ENCODE peak calls at places on chromosomes 5 and 9, in seven cellular contexts. C is thyroid gland, X is kidney, K is mammary epithelial cell, F is esophagus squamous epithelium, Q is spleen, O is tibial artery. G is an unnamed sample.

GRCh38 chr5:135179308-135179980 is 145.4 kb upstream of the PITX1 start:
- DNase-seq in C (no peak), X (no peak), K (no peak), F (no peak), Q (no peak), O (no peak), G (no peak)

GRCh38 chr5:141851195-141851874 is 26.9 kb downstream of the PCDH1 start:
- DNase-seq in C (no peak), X (no peak), K (no peak), F (no peak), Q (no peak), O (no peak), G (no peak)

GRCh38 chr9:105053209-105053652 is 125.3 kb upstream of the ABCA1 start:
- DNase-seq in C (no peak), X (no peak), K (peak; percentile 92), F (no peak), Q (no peak), O (no peak), G (peak; percentile 91)

GRCh38 chr9:36870960-36871359 is 163.1 kb downstream of the PAX5 start:
- DNase-seq in C (no peak), X (no peak), K (no peak), F (no peak), Q (peak; percentile 66), O (no peak), G (no peak)

GRCh38 chr9:89274838-89275237 is 36.2 kb upstream of the CKS2 start:
- DNase-seq in C (no peak), X (no peak), K (peak; percentile 99), F (no peak), Q (no peak), O (no peak), G (peak; percentile 90)

GRCh38 chr9:131393622-131394463 is at the start of gene PRRC2B:
- DNase-seq in C (peak; percentile 84), X (peak; percentile 96), K (peak; percentile 71), F (no peak), Q (peak; percentile 97), O (peak; percentile 75), G (peak; percentile 91)

GRCh38 chr9:87818308-87818707 is 64.4 kb upstream of the SPATA31E1 start:
- DNase-seq in C (no peak), X (no peak), K (no peak), F (no peak), Q (no peak), O (no peak), G (no peak)

GRCh38 chr5:102731704-102732103 is 23.4 kb upstream of the PAM start:
- DNase-seq in C (no peak), X (no peak), K (no peak), F (no peak), Q (no peak), O (no peak), G (no peak)

GRCh38 chr5:24222866-24223265 is 421.9 kb downstream of the CDH10 start:
- DNase-seq in C (no peak), X (no peak), K (peak; percentile 6), F (no peak), Q (no peak), O (no peak), G (no peak)

GRCh38 chr5:1009359-1010180 is 968 bp downstream of the NKD2 start:
- DNase-seq in C (no peak), X (peak; percentile 77), K (no peak), F (no peak), Q (peak; percentile 70), O (peak; percentile 3), G (no peak)

GRCh38 chr9:115002371-115003120 is 72.2 kb upstream of the TNFSF8 start:
- DNase-seq in C (peak; percentile 87), X (no peak), K (no peak), F (no peak), Q (no peak), O (no peak), G (no peak)

GRCh38 chr5:151612689-151613427 is 21.7 kb upstream of the FAT2 start:
- DNase-seq in C (no peak), X (no peak), K (peak; percentile 100), F (no peak), Q (no peak), O (no peak), G (peak; percentile 8)

GRCh38 chr9:24342457-24342856 is 203.2 kb downstream of the IZUMO3 start:
- DNase-seq in C (no peak), X (no peak), K (no peak), F (no peak), Q (no peak), O (no peak), G (no peak)

GRCh38 chr5:95022967-95023695 is 261.8 kb downstream of the MCTP1 start:
- DNase-seq in C (no peak), X (no peak), K (peak; percentile 13), F (no peak), Q (no peak), O (peak; percentile 25), G (no peak)

GRCh38 chr5:149684371-149684770 is 45.7 kb upstream of the PPARGC1B start:
- DNase-seq in C (no peak), X (no peak), K (no peak), F (no peak), Q (no peak), O (no peak), G (no peak)

GRCh38 chr5:120615967-120616645 is 152.0 kb downstream of the PRR16 start:
- DNase-seq in C (no peak), X (peak; percentile 17), K (peak; percentile 79), F (no peak), Q (no peak), O (no peak), G (peak; percentile 73)

GRCh38 chr9:130172161-130172857 is at the start of gene NCS1:
- DNase-seq in C (peak; percentile 86), X (peak; percentile 92), K (peak; percentile 51), F (no peak), Q (no peak), O (peak; percentile 71), G (peak; percentile 91)

GRCh38 chr5:54769072-54769471 is 216.3 kb downstream of the ESM1 start:
- DNase-seq in C (peak; percentile 54), X (no peak), K (no peak), F (no peak), Q (no peak), O (no peak), G (no peak)

GRCh38 chr5:124790261-124790894 is 43.9 kb upstream of the ZNF608 start:
- DNase-seq in C (no peak), X (no peak), K (peak; percentile 54), F (no peak), Q (no peak), O (no peak), G (peak; percentile 59)

GRCh38 chr9:129197978-129198736 is 20.1 kb upstream of the IER5L start:
- DNase-seq in C (peak; percentile 12), X (peak; percentile 84), K (no peak), F (no peak), Q (no peak), O (peak; percentile 84), G (peak; percentile 71)

GRCh38 chr5:164998590-164998989 is 1493.2 kb downstream of the MAT2B start:
- DNase-seq in C (no peak), X (no peak), K (no peak), F (no peak), Q (no peak), O (no peak), G (no peak)

GRCh38 chr5:139407517-139407916 is 3.6 kb upstream of the SPATA24 start:
- DNase-seq in C (no peak), X (no peak), K (no peak), F (no peak), Q (no peak), O (no peak), G (no peak)

GRCh38 chr5:12312343-12312742 is 408.1 kb upstream of the CTNND2 start:
- DNase-seq in C (no peak), X (no peak), K (no peak), F (no peak), Q (no peak), O (no peak), G (no peak)

GRCh38 chr9:109063765-109064164 is 50.5 kb upstream of the CTNNAL1 start:
- DNase-seq in C (peak; percentile 53), X (no peak), K (peak; percentile 14), F (no peak), Q (no peak), O (no peak), G (peak; percentile 16)

GRCh38 chr5:146794326-146795029 is 84.1 kb downstream of the PPP2R2B start:
- DNase-seq in C (no peak), X (no peak), K (no peak), F (no peak), Q (no peak), O (no peak), G (no peak)

GRCh38 chr5:134149571-134150303 is 27.0 kb downstream of the SKP1 start:
- DNase-seq in C (no peak), X (peak; percentile 52), K (peak; percentile 90), F (no peak), Q (peak; percentile 27), O (no peak), G (no peak)

GRCh38 chr9:7656648-7657047 is 142.9 kb downstream of the DMAC1 start:
- DNase-seq in C (no peak), X (no peak), K (peak; percentile 12), F (no peak), Q (no peak), O (no peak), G (no peak)

DNA sequence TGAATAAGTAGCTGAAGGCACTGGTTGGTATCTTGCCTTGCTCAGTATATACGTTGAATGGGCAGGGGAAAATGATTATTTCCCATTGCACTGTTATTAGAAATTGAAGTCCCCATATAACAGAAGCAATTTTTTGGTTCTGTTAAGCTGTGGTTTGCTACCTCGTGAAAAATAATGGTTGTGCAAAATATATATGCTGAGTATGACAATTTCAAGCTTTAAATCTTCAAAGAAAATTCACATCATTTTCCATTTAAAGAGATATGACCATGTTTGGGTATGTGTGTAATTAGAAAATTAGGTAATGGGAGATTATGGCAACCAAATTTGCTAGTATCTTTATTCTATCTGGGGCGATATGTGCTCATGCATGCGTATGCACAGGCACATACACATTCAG is 139.8 kb downstream of the DMAC1 start:
- DNase-seq in C (no peak), X (no peak), K (no peak), F (no peak), Q (no peak), O (no peak), G (no peak)
- TF ChIP-seq CTCF in C (no peak), X (no peak), K (no peak), F (no peak), Q (no peak), O (no peak), G (no peak)

DNA sequence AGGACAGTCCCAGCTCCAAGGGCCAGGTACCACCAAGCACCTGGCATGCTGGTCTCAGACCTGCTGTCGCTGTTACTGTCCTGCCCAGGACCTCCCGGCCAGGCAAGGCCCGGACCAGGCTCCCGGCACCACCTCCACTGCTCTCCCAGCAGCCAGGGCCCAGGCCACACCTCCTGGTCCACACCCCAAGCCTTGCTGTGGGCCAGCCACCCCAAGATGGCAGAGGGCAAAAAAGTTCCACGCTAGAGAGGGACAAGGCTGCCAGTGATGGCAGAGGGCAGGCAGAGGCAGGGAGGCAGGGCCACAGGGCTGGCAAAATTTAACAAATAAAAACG is 1.1 kb downstream of the DNLZ start:
- DNase-seq in C (no peak), X (no peak), K (no peak), F (no peak), Q (peak; percentile 87), O (no peak), G (peak; percentile 42)
- H3K4me3 ChIP-seq in C (no peak overlapping the region), X (no peak overlapping the region), K (no peak overlapping the region), F (no peak overlapping the region), Q (no peak overlapping the region), O (no peak overlapping the region), G (peak overlapping the region; percentile 36)

GRCh38 chr9:42852133-42852532 is 668.7 kb downstream of the SPATA31A6 start:
- DNase-seq in C (peak; percentile 44), X (no peak), K (peak; percentile 64), F (no peak), Q (no peak), O (no peak), G (peak; percentile 33)
- TF ChIP-seq CTCF in C (no peak), X (peak; percentile 27), K (no peak), F (no peak), Q (peak; percentile 46), O (no peak), G (no peak)

GRCh38 chr9:78767449-78767848 is 470.5 kb downstream of the PSAT1 start:
- DNase-seq in C (no peak), X (no peak), K (no peak), F (no peak), Q (no peak), O (no peak), G (no peak)
- H3K4me3 ChIP-seq in C (no peak overlapping the region), X (no peak overlapping the region), K (no peak overlapping the region), F (no peak overlapping the region), Q (no peak overlapping the region), O (no peak overlapping the region), G (no peak overlapping the region)